ENCODE peak calls at places on chromosomes 6 and 20, in four cellular contexts. Q is testis, S is upper lobe of left lung, I is hepatocyte. V is an unnamed sample.

GRCh38 chr20:63434599-63435378 is 37.7 kb downstream of the KCNQ2 start:
- DNase-seq in Q (peak; percentile 85), S (peak; percentile 67), I (peak; percentile 77), V (peak; percentile 39)

GRCh38 chr6:123380257-123380656 is 256.5 kb downstream of the TRDN start:
- DNase-seq in Q (peak; percentile 23), S (no peak), I (peak; percentile 60), V (no peak)

GRCh38 chr20:34260208-34260942 is 19.2 kb downstream of the ASIP start:
- DNase-seq in Q (no peak), S (no peak), I (no peak), V (no peak)

GRCh38 chr6:12656841-12657435 is 59.6 kb upstream of the PHACTR1 start:
- DNase-seq in Q (no peak), S (no peak), I (no peak), V (no peak)

GRCh38 chr20:4457566-4458543 is 263.9 kb upstream of the PRND start:
- DNase-seq in Q (peak; percentile 16), S (no peak), I (no peak), V (no peak)

GRCh38 chr20:61507778-61508177 is 255.7 kb downstream of the CDH4 start:
- DNase-seq in Q (no peak), S (no peak), I (no peak), V (no peak)

GRCh38 chr6:3518356-3518841 is 61.5 kb upstream of the SLC22A23 start:
- DNase-seq in Q (no peak), S (no peak), I (peak; percentile 54), V (no peak)

GRCh38 chr20:40805592-40805991 is 116.6 kb upstream of the MAFB start:
- DNase-seq in Q (no peak), S (no peak), I (no peak), V (no peak)

GRCh38 chr20:62451156-62451767 is 23.9 kb upstream of the RBBP8NL start:
- DNase-seq in Q (no peak), S (no peak), I (no peak), V (no peak)

GRCh38 chr6:44806656-44807055 is 419.1 kb downstream of the CDC5L start:
- DNase-seq in Q (no peak), S (no peak), I (no peak), V (no peak)

GRCh38 chr6:50093938-50094272 is 44.2 kb upstream of the DEFB112 start:
- DNase-seq in Q (no peak), S (no peak), I (no peak), V (no peak)

GRCh38 chr6:111610548-111611172 is 5.0 kb upstream of the TRAF3IP2 start:
- DNase-seq in Q (no peak), S (no peak), I (peak; percentile 54), V (no peak)

GRCh38 chr20:43536817-43537440 is 21.9 kb upstream of the SGK2 start:
- DNase-seq in Q (peak; percentile 59), S (no peak), I (no peak), V (no peak)

GRCh38 chr20:62021794-62022419 is 43.8 kb downstream of the TAF4 start:
- DNase-seq in Q (no peak), S (no peak), I (no peak), V (no peak)

GRCh38 chr20:19712737-19713260 is 45.3 kb upstream of the RIN2 start:
- DNase-seq in Q (no peak), S (no peak), I (no peak), V (no peak)

GRCh38 chr6:157235600-157236039 is 87.7 kb downstream of the TMEM242 start:
- DNase-seq in Q (peak; percentile 54), S (peak; percentile 40), I (peak; percentile 78), V (peak; percentile 29)

GRCh38 chr6:113842165-113842564 is 15.0 kb upstream of the MARCKS start:
- DNase-seq in Q (no peak), S (no peak), I (no peak), V (no peak)

GRCh38 chr6:93701526-93701925 is 282.2 kb upstream of the EPHA7 start:
- DNase-seq in Q (no peak), S (no peak), I (no peak), V (no peak)

GRCh38 chr6:108168501-108168979 is 2.7 kb downstream of the NR2E1 start:
- DNase-seq in Q (peak; percentile 53), S (peak; percentile 28), I (peak; percentile 66), V (no peak)

GRCh38 chr6:52233975-52234823 is 10.1 kb downstream of the IL17F start:
- DNase-seq in Q (peak; percentile 60), S (no peak), I (peak; percentile 79), V (no peak)

GRCh38 chr6:11151488-11151887 is 40.0 kb upstream of the ERVFRD-1 start:
- DNase-seq in Q (no peak), S (no peak), I (no peak), V (no peak)

GRCh38 chr20:18585134-18585533 is 2.7 kb upstream of the DTD1 start:
- DNase-seq in Q (no peak), S (no peak), I (peak; percentile 23), V (no peak)

GRCh38 chr6:100554228-100554627 is 89.5 kb upstream of the SIM1 start:
- DNase-seq in Q (no peak), S (no peak), I (peak; percentile 27), V (no peak)

GRCh38 chr6:26240157-26240980 is 124.6 kb upstream of the BTN3A2 start:
- DNase-seq in Q (peak; percentile 90), S (peak; percentile 74), I (peak; percentile 62), V (peak; percentile 35)

GRCh38 chr20:57274299-57274698 is 7.9 kb upstream of the BMP7 start:
- DNase-seq in Q (no peak), S (no peak), I (no peak), V (no peak)

GRCh38 chr20:32823737-32824588 is 4.2 kb downstream of the MAPRE1 start:
- DNase-seq in Q (no peak), S (no peak), I (no peak), V (no peak)

GRCh38 chr6:112780498-112781096 is 433.5 kb downstream of the RFPL4B start:
- DNase-seq in Q (peak; percentile 85), S (peak; percentile 69), I (peak; percentile 88), V (no peak)

GRCh38 chr6:163474581-163474980 is 60.1 kb downstream of the QKI start:
- DNase-seq in Q (no peak), S (no peak), I (no peak), V (no peak)

GRCh38 chr6:110550353-110550752 is 73.9 kb upstream of the SLC22A16 start:
- DNase-seq in Q (no peak), S (no peak), I (no peak), V (no peak)
- H3K9me3 ChIP-seq in Q (no peaks in the 10 kb centered on the region), S (no peaks in the 10 kb centered on the region), I (no peaks in the 10 kb centered on the region), V (no peaks in the 10 kb centered on the region)

GRCh38 chr20:7772376-7772775 is 167.9 kb downstream of the HAO1 start:
- DNase-seq in Q (no peak), S (no peak), I (no peak), V (no peak)
- H3K9me3 ChIP-seq in Q (no peaks in the 10 kb centered on the region), S (no peaks in the 10 kb centered on the region), I (no peaks in the 10 kb centered on the region), V (no peaks in the 10 kb centered on the region)

DNA sequence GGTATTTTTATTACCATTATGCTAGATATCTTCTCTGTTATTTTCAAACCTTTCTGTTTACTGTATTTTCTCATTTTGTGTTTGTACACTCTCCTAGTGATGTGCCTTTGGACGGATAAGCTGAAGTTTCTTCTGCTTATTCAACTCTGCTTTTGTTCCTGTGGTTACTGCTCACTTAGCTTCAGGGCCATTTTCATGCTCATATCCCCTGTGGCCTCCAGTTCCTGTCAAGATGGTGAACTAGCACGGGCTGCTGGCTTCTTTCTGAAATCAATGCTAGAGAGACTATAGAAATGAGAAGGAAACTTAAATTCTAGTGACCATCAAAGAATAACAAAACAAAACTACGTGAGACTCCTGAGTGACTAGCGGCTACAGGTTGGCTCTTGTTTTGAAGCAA is 6.8 kb upstream of the CST8 start:
- DNase-seq in Q (no peak), S (no peak), I (no peak), V (no peak)
- H3K9me3 ChIP-seq in Q (no peaks in the 10 kb centered on the region), S (no peaks in the 10 kb centered on the region), I (no peaks in the 10 kb centered on the region), V (no peaks in the 10 kb centered on the region)

DNA sequence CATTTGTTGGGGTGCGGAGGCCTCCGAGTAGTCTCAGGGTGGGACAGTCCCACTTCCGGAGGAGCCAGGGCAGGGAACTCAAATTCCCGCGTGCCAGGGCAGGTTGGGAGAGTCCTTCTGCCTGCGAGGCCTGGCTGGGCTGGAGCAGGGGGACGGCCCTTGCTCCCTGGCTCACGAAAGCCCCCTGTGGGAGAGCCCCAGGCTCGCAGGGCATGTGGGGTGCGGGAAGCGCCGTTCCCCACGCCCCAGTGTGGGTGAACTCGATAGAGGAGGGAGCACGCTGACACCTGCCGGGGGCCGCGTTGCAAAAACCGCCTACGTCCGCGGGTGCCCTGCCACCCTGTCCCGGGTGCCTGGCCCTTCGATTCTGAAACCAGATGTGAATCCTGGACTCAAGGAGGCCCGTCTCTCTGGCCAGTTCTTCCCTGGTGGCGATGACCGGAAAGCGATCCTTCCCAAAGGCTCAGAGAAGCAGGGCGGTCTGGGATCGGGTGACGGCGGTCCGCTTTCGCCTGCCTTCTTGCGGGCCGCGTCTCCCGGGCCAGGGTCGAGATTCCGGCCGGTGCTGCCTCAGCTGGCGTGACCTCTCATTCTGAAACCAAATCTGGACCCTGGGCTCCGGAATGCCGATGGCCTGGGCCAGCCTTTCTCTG is 1846.5 kb upstream of the DEFB115 start:
- DNase-seq in Q (no peak), S (no peak), I (no peak), V (no peak)
- H3K9me3 ChIP-seq in Q (no peaks in the 10 kb centered on the region), S (no peaks in the 10 kb centered on the region), I (no peaks in the 10 kb centered on the region), V (no peaks in the 10 kb centered on the region)

DNA sequence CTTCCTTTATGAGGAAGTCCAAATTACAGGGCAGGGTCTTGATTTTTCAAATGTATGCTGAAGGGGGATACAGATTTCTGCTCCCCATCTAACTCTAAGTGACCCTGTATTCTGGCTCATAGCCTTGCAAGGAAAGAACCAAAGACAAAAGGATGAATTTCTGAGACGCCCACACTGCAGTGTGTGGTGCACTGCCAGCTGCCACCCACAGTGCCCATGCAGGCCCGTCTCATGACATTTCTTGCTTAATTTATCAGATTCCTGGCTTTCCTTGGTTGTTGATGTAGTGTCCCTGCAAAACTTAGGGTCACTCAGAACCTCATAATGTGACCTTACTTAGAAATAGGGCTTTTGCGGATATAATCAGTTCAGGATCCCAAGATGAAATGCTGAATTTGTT is 68.0 kb downstream of the CBLN4 start:
- DNase-seq in Q (no peak), S (no peak), I (no peak), V (no peak)
- H3K9me3 ChIP-seq in Q (no peaks in the 10 kb centered on the region), S (no peaks in the 10 kb centered on the region), I (no peaks in the 10 kb centered on the region), V (no peaks in the 10 kb centered on the region)

DNA sequence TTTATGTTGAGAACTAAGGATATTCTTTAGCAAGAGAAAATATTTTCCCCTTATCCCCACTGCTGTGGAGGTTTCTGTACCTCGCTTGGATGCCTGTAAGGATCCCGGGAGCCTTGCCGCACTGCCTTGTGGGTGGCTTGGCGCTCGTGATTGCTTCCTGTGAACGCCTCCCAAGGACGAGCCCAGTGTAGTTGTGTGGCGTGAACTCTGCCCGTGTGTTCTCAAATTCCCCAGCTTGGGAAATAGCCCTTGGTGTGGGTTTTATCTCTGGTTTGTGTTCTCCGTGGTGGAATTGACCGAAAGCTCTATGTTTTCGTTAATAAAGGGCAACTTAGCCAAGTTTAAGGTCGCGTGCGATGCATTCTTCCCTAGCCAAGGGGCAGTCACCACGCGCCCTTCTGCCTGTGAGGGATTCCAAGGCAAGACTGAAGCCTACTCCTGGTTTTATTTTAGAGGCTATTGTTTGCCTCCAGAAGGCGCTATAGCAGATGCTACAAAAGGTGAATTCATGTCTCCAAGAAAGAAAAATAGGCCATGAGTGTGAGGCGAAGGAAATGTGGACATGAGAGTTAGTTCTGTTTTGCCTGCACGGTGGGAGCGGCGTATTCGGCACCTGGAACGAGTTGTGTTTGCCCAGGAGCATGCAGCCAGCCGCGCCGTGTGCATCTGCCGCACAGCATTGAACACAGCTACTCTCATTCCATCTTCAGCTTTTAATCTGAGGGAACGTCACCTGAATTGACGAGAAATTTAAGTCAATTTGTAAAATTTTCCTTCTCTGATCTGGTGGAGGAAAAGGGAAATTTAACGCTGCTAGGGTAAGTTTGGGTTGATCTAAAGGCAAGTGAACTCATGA is 40.3 kb upstream of the IRF4 start:
- DNase-seq in Q (no peak), S (no peak), I (no peak), V (no peak)
- H3K9me3 ChIP-seq in Q (no peaks in the 10 kb centered on the region), S (no peaks in the 10 kb centered on the region), I (no peaks in the 10 kb centered on the region), V (no peaks in the 10 kb centered on the region)

GRCh38 chr6:120473804-120474203 is 860.5 kb downstream of the TBC1D32 start:
- DNase-seq in Q (no peak), S (no peak), I (no peak), V (no peak)

GRCh38 chr6:120478650-120479049 is 855.6 kb downstream of the TBC1D32 start:
- DNase-seq in Q (no peak), S (no peak), I (no peak), V (no peak)
- H3K9me3 ChIP-seq in Q (no peaks in the 10 kb centered on the region), S (peaks cover 6% of the 10 kb centered on the region), I (peaks cover 4% of the 10 kb centered on the region), V (no peaks in the 10 kb centered on the region)